ENCODE peak calls at places on chromosomes 11 and 22, in four cellular contexts. One of them, this sample, is unnamed.

GRCh38 chr22:23256986-23257888 is 76.9 kb downstream of the BCR start:
- DNase-seq in lung: no peak
- DNase-seq in mesenchymal stem cell: peak
- DNase-seq in A549: no peak
- DNase-seq in this sample: no peak

GRCh38 chr11:7060828-7061227 is 28.0 kb upstream of the RBMXL2 start:
- DNase-seq in lung: no peak
- DNase-seq in A549: no peak
- DNase-seq in mesenchymal stem cell: peak
- DNase-seq in this sample: no peak

GRCh38 chr22:19111584-19111983 is 10.6 kb downstream of the DGCR2 start:
- DNase-seq in A549: no peak
- DNase-seq in mesenchymal stem cell: no peak
- DNase-seq in lung: no peak
- DNase-seq in this sample: no peak

GRCh38 chr11:74322667-74323066 is 11.2 kb upstream of the P4HA3 start:
- DNase-seq in A549: no peak
- DNase-seq in mesenchymal stem cell: no peak
- DNase-seq in lung: no peak
- DNase-seq in this sample: no peak

GRCh38 chr22:50182176-50183081 is 3.3 kb upstream of the TRABD start:
- DNase-seq in A549: no peak
- DNase-seq in lung: no peak
- DNase-seq in mesenchymal stem cell: no peak
- DNase-seq in this sample: no peak

GRCh38 chr11:131916633-131917032 is 546.2 kb downstream of the NTM start:
- DNase-seq in lung: no peak
- DNase-seq in mesenchymal stem cell: peak
- DNase-seq in A549: no peak
- DNase-seq in this sample: no peak

GRCh38 chr11:79437981-79438630 is 2.7 kb downstream of the TENM4 start:
- DNase-seq in lung: no peak
- DNase-seq in mesenchymal stem cell: peak
- DNase-seq in A549: no peak
- DNase-seq in this sample: peak

GRCh38 chr11:6197466-6198200 is 1.4 kb upstream of the OR52W1 start:
- DNase-seq in mesenchymal stem cell: no peak
- DNase-seq in lung: no peak
- DNase-seq in A549: no peak
- DNase-seq in this sample: no peak

GRCh38 chr11:71240061-71240690 is 12.2 kb downstream of the SHANK2 start:
- DNase-seq in lung: no peak
- DNase-seq in mesenchymal stem cell: no peak
- DNase-seq in A549: no peak
- DNase-seq in this sample: peak

GRCh38 chr11:23021287-23021863 is 161.1 kb upstream of the CCDC179 start:
- DNase-seq in mesenchymal stem cell: peak
- DNase-seq in lung: no peak
- DNase-seq in A549: peak
- DNase-seq in this sample: no peak

GRCh38 chr22:49040111-49040510 is 787.6 kb downstream of the BRD1 start:
- DNase-seq in A549: no peak
- DNase-seq in lung: no peak
- DNase-seq in mesenchymal stem cell: no peak
- DNase-seq in this sample: peak

GRCh38 chr11:73221451-73221850 is 3.4 kb downstream of the P2RY2 start:
- DNase-seq in mesenchymal stem cell: no peak
- DNase-seq in lung: no peak
- DNase-seq in A549: no peak
- DNase-seq in this sample: peak

GRCh38 chr11:76152741-76153608 is 53.3 kb downstream of the WNT11 start:
- DNase-seq in mesenchymal stem cell: no peak
- DNase-seq in lung: no peak
- DNase-seq in A549: no peak
- DNase-seq in this sample: no peak

GRCh38 chr11:94613120-94613519 is 46.0 kb downstream of the PIWIL4 start:
- DNase-seq in lung: no peak
- DNase-seq in mesenchymal stem cell: no peak
- DNase-seq in A549: no peak
- DNase-seq in this sample: no peak

GRCh38 chr11:79744941-79745340 is 304.1 kb upstream of the TENM4 start:
- DNase-seq in lung: no peak
- DNase-seq in mesenchymal stem cell: no peak
- DNase-seq in A549: no peak
- DNase-seq in this sample: no peak

GRCh38 chr11:36500315-36500721 is 9.8 kb downstream of the TRAF6 start:
- DNase-seq in lung: no peak
- DNase-seq in mesenchymal stem cell: peak
- DNase-seq in A549: peak
- DNase-seq in this sample: no peak

GRCh38 chr22:39997939-39998726 is 3.4 kb downstream of the FAM83F start:
- DNase-seq in lung: no peak
- DNase-seq in mesenchymal stem cell: peak
- DNase-seq in A549: peak
- DNase-seq in this sample: peak

GRCh38 chr11:35917676-35918075 is 26.2 kb upstream of the LDLRAD3 start:
- DNase-seq in A549: no peak
- DNase-seq in mesenchymal stem cell: no peak
- DNase-seq in lung: no peak
- DNase-seq in this sample: no peak

GRCh38 chr11:86186420-86186819 is 58.1 kb upstream of the EED start:
- DNase-seq in mesenchymal stem cell: no peak
- DNase-seq in A549: no peak
- DNase-seq in lung: no peak
- DNase-seq in this sample: no peak

GRCh38 chr11:128508785-128509518 is 78.4 kb downstream of the ETS1 start:
- DNase-seq in mesenchymal stem cell: peak
- DNase-seq in lung: no peak
- DNase-seq in A549: peak
- DNase-seq in this sample: no peak
- H3K4me3 ChIP-seq in mesenchymal stem cell: no peak
- H3K4me3 ChIP-seq in lung: no peak
- H3K4me3 ChIP-seq in A549: peak
- H3K4me3 ChIP-seq in this sample: no peak

DNA sequence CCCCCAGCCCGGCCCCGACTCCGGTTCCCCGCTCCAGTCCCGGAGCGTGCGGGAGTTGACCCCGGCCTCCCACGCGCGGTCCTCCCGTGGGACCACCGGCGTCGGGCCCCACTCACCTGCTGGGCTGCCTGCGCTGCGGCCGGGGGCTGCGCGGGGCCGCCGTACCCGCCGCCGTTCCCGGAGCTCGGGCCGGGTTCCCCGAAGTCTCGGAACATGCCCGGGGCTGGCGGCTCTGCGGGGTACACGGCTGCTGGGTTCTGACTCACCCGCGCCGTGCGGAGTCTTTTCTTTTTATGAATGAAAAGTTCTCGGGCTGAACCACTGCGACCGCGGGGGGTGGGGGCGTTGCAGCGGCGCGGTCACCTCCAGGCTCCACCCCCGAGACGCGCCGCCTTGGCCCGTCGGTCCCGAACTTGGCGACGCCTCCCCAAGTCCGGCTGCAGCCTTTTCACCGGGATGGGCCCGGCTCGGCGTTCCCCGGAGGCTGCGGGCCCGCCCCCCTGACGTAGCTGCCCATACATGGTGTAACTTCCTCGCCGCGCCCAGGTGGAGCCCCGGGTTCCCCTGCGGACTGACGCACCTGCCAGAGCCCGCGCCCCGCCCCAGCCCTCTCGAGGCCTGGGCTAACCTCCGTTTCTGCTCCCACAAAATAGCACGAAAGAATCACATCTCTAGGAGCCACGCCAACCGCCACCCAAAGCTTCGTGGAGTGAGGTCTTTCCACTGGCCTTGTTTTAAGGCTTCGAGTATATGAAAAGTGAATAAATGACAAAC is at the start of gene FOSL1:
- DNase-seq in mesenchymal stem cell: peak
- DNase-seq in A549: peak
- DNase-seq in lung: peak
- DNase-seq in this sample: peak
- H3K27ac ChIP-seq in mesenchymal stem cell: peak
- H3K27ac ChIP-seq in A549: peak
- H3K27ac ChIP-seq in lung: peak
- H3K27ac ChIP-seq in this sample: peak

GRCh38 chr11:66315921-66316811 is 678 bp downstream of the CD248 start:
- DNase-seq in mesenchymal stem cell: no peak
- DNase-seq in lung: no peak
- DNase-seq in A549: no peak
- DNase-seq in this sample: no peak
- H3K4me3 ChIP-seq in mesenchymal stem cell: peak
- H3K4me3 ChIP-seq in lung: peak
- H3K4me3 ChIP-seq in A549: no peak
- H3K4me3 ChIP-seq in this sample: no peak

DNA sequence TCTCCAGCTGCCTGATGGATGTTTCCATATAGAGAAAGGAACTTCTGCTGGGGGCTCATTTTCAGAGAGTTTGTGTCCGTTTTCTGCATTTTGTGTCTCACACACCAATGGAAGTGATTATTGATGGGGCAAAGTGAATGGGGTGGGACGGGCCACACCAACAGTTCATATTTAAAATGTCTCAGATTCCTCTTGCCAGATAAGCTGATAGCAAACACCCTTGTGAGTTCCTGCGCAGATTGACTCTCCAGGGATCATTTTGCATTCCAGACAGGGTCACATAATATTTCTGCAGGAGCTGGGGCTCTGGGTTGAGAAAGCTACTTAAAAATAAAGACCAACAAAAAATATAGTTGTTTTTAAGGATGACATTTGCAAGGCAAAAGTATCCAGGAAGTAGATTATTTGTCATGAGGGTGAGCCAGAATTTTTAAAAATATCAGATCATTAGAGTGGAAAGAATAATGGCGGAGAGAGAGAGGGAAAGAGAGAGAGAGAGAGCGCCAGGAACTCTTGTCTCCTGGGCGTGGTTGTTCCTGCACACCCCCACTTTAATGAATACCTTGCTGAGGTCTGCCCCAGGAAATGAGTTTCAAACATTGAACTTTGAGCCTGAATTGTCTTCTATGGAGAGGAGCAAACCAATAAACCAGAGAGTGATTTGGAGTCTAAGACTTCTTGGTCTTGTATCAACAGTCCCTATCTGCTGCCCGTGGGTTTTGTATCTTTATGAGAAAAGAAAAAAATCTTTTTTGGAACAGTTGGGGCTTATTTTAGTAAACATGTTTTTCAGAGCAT is 33.3 kb downstream of the MICAL2 start:
- DNase-seq in mesenchymal stem cell: no peak
- DNase-seq in A549: peak
- DNase-seq in lung: no peak
- DNase-seq in this sample: no peak
- H3K27ac ChIP-seq in mesenchymal stem cell: no peak
- H3K27ac ChIP-seq in A549: peak
- H3K27ac ChIP-seq in lung: peak
- H3K27ac ChIP-seq in this sample: peak

GRCh38 chr11:112029460-112029859 is 4.3 kb downstream of the DLAT start:
- DNase-seq in A549: no peak
- DNase-seq in mesenchymal stem cell: no peak
- DNase-seq in lung: no peak
- DNase-seq in this sample: no peak
- H3K4me3 ChIP-seq in A549: no peak
- H3K4me3 ChIP-seq in mesenchymal stem cell: no peak
- H3K4me3 ChIP-seq in lung: no peak
- H3K4me3 ChIP-seq in this sample: no peak

GRCh38 chr11:18634140-18635032 is at the start of gene SPTY2D1:
- DNase-seq in A549: peak
- DNase-seq in lung: peak
- DNase-seq in mesenchymal stem cell: peak
- DNase-seq in this sample: peak

GRCh38 chr11:18633256-18634139 is 644 bp downstream of the SPTY2D1 start:
- DNase-seq in A549: no peak
- DNase-seq in lung: no peak
- DNase-seq in mesenchymal stem cell: peak
- DNase-seq in this sample: no peak

DNA sequence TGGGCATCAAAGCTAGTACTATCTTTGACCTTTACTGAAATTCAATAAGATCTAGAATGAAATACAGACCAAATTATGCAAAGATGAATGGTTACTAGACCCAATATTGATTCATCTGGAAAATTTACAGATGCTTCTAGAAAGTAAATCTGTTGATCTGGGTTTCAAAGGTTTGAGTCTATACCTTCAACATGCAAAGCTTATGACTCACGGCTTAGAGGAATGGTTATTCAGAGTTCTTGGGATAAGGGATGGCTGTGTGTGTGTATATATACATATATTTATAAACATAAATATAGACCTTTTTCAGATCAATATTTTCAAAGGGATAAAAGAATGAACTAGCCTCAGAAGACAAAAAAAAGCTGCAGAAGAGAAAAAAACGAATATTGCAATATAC is 1.3 kb downstream of the SPTY2D1 start:
- DNase-seq in lung: no peak
- DNase-seq in mesenchymal stem cell: no peak
- DNase-seq in A549: no peak
- DNase-seq in this sample: no peak
- H3K27ac ChIP-seq in lung: no peak
- H3K27ac ChIP-seq in mesenchymal stem cell: no peak
- H3K27ac ChIP-seq in A549: peak
- H3K27ac ChIP-seq in this sample: no peak

DNA sequence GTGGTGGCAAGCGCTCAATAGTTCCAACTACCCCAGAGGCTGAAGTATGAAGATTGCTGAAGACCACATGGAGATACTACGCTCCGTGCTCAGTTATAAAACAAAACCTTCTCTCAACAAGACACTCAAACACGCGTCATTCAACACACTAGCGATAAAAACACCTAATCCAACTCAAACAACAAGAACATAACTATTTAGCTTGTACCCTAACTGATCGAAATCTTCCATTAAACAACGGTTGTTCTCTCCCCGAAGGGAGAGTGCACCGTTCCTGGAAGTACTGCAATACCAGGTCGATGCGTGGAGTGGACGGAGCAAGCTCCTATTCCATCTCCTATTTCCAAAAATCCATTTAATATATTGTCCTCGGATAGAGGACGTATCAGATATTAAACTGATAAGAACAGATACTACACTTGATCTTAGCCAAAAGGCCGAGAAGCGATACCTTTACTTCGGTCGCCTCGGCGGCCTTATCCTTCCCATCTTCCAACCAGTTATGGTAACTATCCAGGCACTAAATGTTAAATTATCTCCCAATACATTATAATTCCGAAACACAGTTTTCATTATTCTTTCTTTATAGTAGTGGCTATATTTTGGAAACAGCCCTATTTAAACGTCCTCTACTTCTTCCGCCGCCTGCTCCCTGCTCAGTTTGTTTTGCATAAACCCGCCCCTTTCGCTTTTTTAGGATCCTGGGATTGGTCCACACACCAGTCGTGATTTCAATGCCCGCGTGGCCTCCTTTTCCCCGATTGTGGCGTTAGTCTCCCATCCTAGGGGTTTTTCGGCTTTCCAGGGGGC is 2.2 kb upstream of the WDR74 start:
- DNase-seq in A549: peak
- DNase-seq in mesenchymal stem cell: peak
- DNase-seq in lung: peak
- DNase-seq in this sample: peak
- H3K4me3 ChIP-seq in A549: peak
- H3K4me3 ChIP-seq in mesenchymal stem cell: peak
- H3K4me3 ChIP-seq in lung: no peak
- H3K4me3 ChIP-seq in this sample: peak

This sample was measured in RWPE2.